ENCODE peak calls at places on chromosomes 1 and 21, in nine cellular contexts. D, Q, V, M, O, H, G, I and T are unnamed samples.

GRCh38 chr1:84691139-84691783 is 1.0 kb upstream of the SSX2IP start:
- DNase-seq in D (no peak), Q (no peak), V (peak; percentile 9), M (no peak), O (no peak), H (no peak), G (no peak), I (no peak), T (no peak)

GRCh38 chr1:202227273-202227672 is 33.7 kb downstream of the LGR6 start:
- DNase-seq in D (no peak), Q (no peak), V (no peak), M (no peak), O (no peak), H (no peak), G (no peak), I (no peak), T (no peak)

GRCh38 chr1:40890771-40891170 is 28.6 kb upstream of the CITED4 start:
- DNase-seq in D (no peak), Q (no peak), V (no peak), M (no peak), O (no peak), H (no peak), G (no peak), I (no peak), T (no peak)

GRCh38 chr1:228851196-228851595 is 115.9 kb downstream of the RHOU start:
- DNase-seq in D (peak; percentile 9), Q (no peak), V (no peak), M (no peak), O (no peak), H (no peak), G (no peak), I (no peak), T (no peak)

GRCh38 chr1:208809876-208810275 is 565.7 kb upstream of the PLXNA2 start:
- DNase-seq in D (no peak), Q (no peak), V (no peak), M (no peak), O (no peak), H (no peak), G (no peak), I (no peak), T (peak; percentile 28)

GRCh38 chr1:10934150-10934818 is 78.2 kb upstream of the TARDBP start:
- DNase-seq in D (no peak), Q (no peak), V (no peak), M (no peak), O (no peak), H (no peak), G (peak; percentile 40), I (no peak), T (no peak)

GRCh38 chr1:63759778-63760177 is 14.0 kb upstream of the ROR1 start:
- DNase-seq in D (no peak), Q (no peak), V (no peak), M (no peak), O (no peak), H (no peak), G (no peak), I (no peak), T (no peak)

GRCh38 chr1:153677718-153678518 is 570 bp upstream of the NPR1 start:
- DNase-seq in D (no peak), Q (peak; percentile 60), V (peak; percentile 80), M (peak; percentile 45), O (no peak), H (peak; percentile 58), G (no peak), I (peak; percentile 33), T (peak; percentile 63)

GRCh38 chr21:39867198-39867650 is at the start of gene PCP4:
- DNase-seq in D (peak; percentile 83), Q (peak; percentile 44), V (no peak), M (no peak), O (no peak), H (peak; percentile 59), G (peak; percentile 77), I (no peak), T (no peak)

GRCh38 chr1:98210064-98210463 is 289.2 kb upstream of the DPYD start:
- DNase-seq in D (no peak), Q (peak; percentile 8), V (no peak), M (peak; percentile 96), O (no peak), H (no peak), G (no peak), I (no peak), T (peak; percentile 88)

GRCh38 chr1:212814989-212815388 is 23.3 kb downstream of the TATDN3 start:
- DNase-seq in D (no peak), Q (no peak), V (no peak), M (no peak), O (no peak), H (no peak), G (no peak), I (no peak), T (peak; percentile 35)

GRCh38 chr1:236809133-236809532 is 14.0 kb downstream of the MTR start:
- DNase-seq in D (no peak), Q (no peak), V (no peak), M (peak; percentile 2), O (no peak), H (no peak), G (no peak), I (no peak), T (no peak)

GRCh38 chr1:156346636-156347035 is 8.3 kb downstream of the TSACC start:
- DNase-seq in D (no peak), Q (no peak), V (no peak), M (peak; percentile 55), O (no peak), H (no peak), G (no peak), I (no peak), T (peak; percentile 89)

GRCh38 chr21:31576428-31576827 is 83.1 kb upstream of the SOD1 start:
- DNase-seq in D (no peak), Q (peak; percentile 20), V (no peak), M (no peak), O (no peak), H (no peak), G (no peak), I (no peak), T (no peak)

GRCh38 chr1:44328767-44329416 is 26.2 kb downstream of the ERI3 start:
- DNase-seq in D (no peak), Q (no peak), V (no peak), M (no peak), O (no peak), H (no peak), G (no peak), I (no peak), T (peak; percentile 13)

GRCh38 chr1:161226320-161226711 is 456 bp downstream of the TOMM40L start:
- DNase-seq in D (no peak), Q (no peak), V (no peak), M (no peak), O (no peak), H (no peak), G (no peak), I (no peak), T (no peak)

GRCh38 chr1:157852476-157852875 is 10.9 kb upstream of the CD5L start:
- DNase-seq in D (no peak), Q (peak; percentile 9), V (no peak), M (peak; percentile 34), O (no peak), H (no peak), G (no peak), I (no peak), T (no peak)

GRCh38 chr1:204345425-204345824 is 14.3 kb downstream of the PLEKHA6 start:
- DNase-seq in D (no peak), Q (no peak), V (no peak), M (no peak), O (no peak), H (no peak), G (no peak), I (no peak), T (no peak)

GRCh38 chr1:206590025-206590834 is 22.0 kb downstream of the EIF2D start:
- DNase-seq in D (no peak), Q (peak; percentile 96), V (peak; percentile 69), M (peak; percentile 80), O (no peak), H (no peak), G (no peak), I (no peak), T (peak; percentile 29)

GRCh38 chr1:93079685-93080141 is 630 bp downstream of the MTF2 start:
- DNase-seq in D (peak; percentile 62), Q (no peak), V (no peak), M (no peak), O (no peak), H (peak; percentile 51), G (no peak), I (no peak), T (peak; percentile 3)

DNA sequence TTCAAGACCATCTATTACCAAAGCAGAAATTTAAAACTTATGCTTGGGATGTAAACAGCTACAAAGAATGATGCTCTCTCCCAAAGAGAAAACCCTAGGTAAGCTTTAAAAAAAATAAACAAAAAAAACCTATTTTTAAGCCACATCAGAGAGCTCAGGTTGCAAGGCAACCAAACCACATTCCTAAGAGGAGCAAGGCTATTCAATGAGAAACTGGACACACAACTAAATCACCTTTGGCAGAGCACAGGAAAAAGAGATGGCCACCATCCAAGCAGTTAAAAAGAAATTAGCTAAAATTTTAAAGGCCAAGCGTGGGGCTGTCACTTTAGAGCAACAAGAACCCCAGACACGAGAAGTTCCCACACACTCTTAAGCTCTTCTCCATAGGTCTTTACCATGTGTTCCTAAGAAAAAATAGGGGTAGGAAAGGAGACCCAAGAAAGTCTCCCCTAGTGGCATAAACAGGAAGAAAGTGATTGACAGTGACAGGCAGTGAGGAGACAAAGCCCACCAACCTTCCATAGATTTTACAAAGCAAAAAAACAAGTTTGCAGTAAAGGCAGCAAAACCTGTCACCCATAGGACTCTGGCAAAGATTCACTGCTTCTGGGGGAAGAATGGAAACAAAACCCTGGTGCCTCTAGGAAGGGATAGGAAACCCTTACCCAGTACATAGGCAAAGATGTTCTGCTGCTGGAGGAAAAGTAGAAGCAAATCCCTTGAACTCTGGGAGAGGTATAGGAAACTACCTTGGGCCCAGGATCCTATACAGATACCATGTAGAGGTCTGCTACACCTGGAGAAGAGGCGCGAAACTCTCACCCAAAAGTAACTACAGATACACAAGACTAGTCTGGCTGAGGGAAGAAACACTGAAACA is 68.5 kb downstream of the FOXJ3 start:
- DNase-seq in D (no peak), Q (peak; percentile 20), V (no peak), M (no peak), O (no peak), H (no peak), G (no peak), I (no peak), T (no peak)
- TF ChIP-seq CTCF in D (no peak), Q (no peak), V (no peak), M (no peak), O (no peak), H (no peak), G (no peak), I (no peak), T (no peak)

GRCh38 chr1:20491866-20492265 is 5.9 kb upstream of the CAMK2N1 start:
- DNase-seq in D (no peak), Q (no peak), V (no peak), M (no peak), O (no peak), H (no peak), G (no peak), I (no peak), T (no peak)
- TF ChIP-seq CTCF in D (no peak), Q (no peak), V (no peak), M (no peak), O (no peak), H (no peak), G (no peak), I (no peak), T (no peak)

GRCh38 chr1:2032737-2033136 is 13.6 kb downstream of the GABRD start:
- DNase-seq in D (no peak), Q (no peak), V (no peak), M (no peak), O (no peak), H (no peak), G (no peak), I (no peak), T (no peak)
- TF ChIP-seq CTCF in D (no peak), Q (no peak), V (no peak), M (no peak), O (no peak), H (no peak), G (no peak), I (no peak), T (no peak)

GRCh38 chr1:172851871-172852270 is 193.0 kb downstream of the FASLG start:
- DNase-seq in D (no peak), Q (no peak), V (no peak), M (no peak), O (no peak), H (no peak), G (no peak), I (no peak), T (no peak)
- TF ChIP-seq CTCF in D (no peak), Q (no peak), V (no peak), M (no peak), O (no peak), H (no peak), G (no peak), I (no peak), T (no peak)